ENCODE peak calls at places on chromosome 13, in eight cellular contexts. E is AG04450; B is NCI-H69; G is Peyer's patch; F is A172; A is astrocyte of the spinal cord; R is stimulated activated CD4-positive, alpha-beta T cell treated with anti-CD3 and anti-CD28 coated beads, Interleukin-1b, Interleukin-23, amount 100 ng/mL, for 1 hour; N is HL-60. I is an unnamed sample.

GRCh38 chr13:33145667-33146066 is 129.4 kb downstream of the KL start:
- DNase-seq in G (no peak), B (no peak), R (no peak), E (no peak), F (no peak), A (no peak), N (no peak), I (no peak)

GRCh38 chr13:105196052-105196451 is 1339.4 kb downstream of the EFNB2 start:
- DNase-seq in G (no peak), N (no peak), F (peak), A (peak), B (no peak), E (no peak), R (no peak), I (no peak)

GRCh38 chr13:99558570-99559180 is 57.4 kb downstream of the TM9SF2 start:
- DNase-seq in R (no peak), F (no peak), G (no peak), B (no peak), N (no peak), A (no peak), E (no peak), I (no peak)

GRCh38 chr13:95307507-95307906 is 6.3 kb upstream of the ABCC4 start:
- DNase-seq in G (no peak), R (no peak), A (no peak), F (no peak), N (no peak), B (no peak), E (no peak), I (no peak)

GRCh38 chr13:105231579-105231978 is 1303.9 kb downstream of the EFNB2 start:
- DNase-seq in R (no peak), A (no peak), B (no peak), F (no peak), E (no peak), G (no peak), N (no peak), I (no peak)

GRCh38 chr13:91200486-91200885 is 147.0 kb upstream of the MIR17HG start:
- DNase-seq in E (no peak), B (no peak), R (no peak), G (no peak), F (no peak), N (no peak), A (no peak), I (no peak)

GRCh38 chr13:30718661-30719520 is 16.5 kb upstream of the ALOX5AP start:
- DNase-seq in R (no peak), N (peak), E (peak), A (peak), B (no peak), G (no peak), F (peak), I (no peak)

GRCh38 chr13:33932765-33933406 is 114.9 kb downstream of the RFC3 start:
- DNase-seq in F (no peak), B (peak), N (no peak), E (no peak), A (peak), R (no peak), G (no peak), I (no peak)

GRCh38 chr13:27708325-27708724 is 84.0 kb upstream of the GSX1 start:
- DNase-seq in R (no peak), E (no peak), F (no peak), B (no peak), N (no peak), G (no peak), A (no peak), I (no peak)

GRCh38 chr13:33261426-33262068 is 24.0 kb downstream of the STARD13 start:
- DNase-seq in G (no peak), B (no peak), N (no peak), F (no peak), A (no peak), E (no peak), R (no peak), I (no peak)

GRCh38 chr13:41608779-41609178 is 151.4 kb downstream of the RGCC start:
- DNase-seq in G (no peak), F (no peak), R (no peak), E (no peak), B (peak), N (no peak), A (no peak), I (no peak)

GRCh38 chr13:104832265-104832664 is 1703.2 kb downstream of the EFNB2 start:
- DNase-seq in F (no peak), B (no peak), G (no peak), R (no peak), A (no peak), E (no peak), N (no peak), I (no peak)

GRCh38 chr13:103044054-103044453 is 22.2 kb downstream of the SLC10A2 start:
- DNase-seq in B (no peak), F (no peak), R (no peak), E (no peak), A (no peak), G (no peak), N (no peak), I (no peak)

GRCh38 chr13:40215747-40216146 is 450.7 kb downstream of the FOXO1 start:
- DNase-seq in R (no peak), N (no peak), A (no peak), E (no peak), B (no peak), F (no peak), G (no peak), I (no peak)

GRCh38 chr13:42333613-42334328 is 61.8 kb downstream of the AKAP11 start:
- DNase-seq in A (peak), G (no peak), B (peak), F (peak), E (no peak), R (no peak), N (no peak), I (no peak)

GRCh38 chr13:39023316-39023715 is 14.6 kb downstream of the PROSER1 start:
- DNase-seq in B (no peak), N (no peak), R (no peak), F (no peak), G (no peak), A (no peak), E (no peak), I (no peak)

GRCh38 chr13:68808456-68808855 is 1299.2 kb upstream of the ATXN8OS start:
- DNase-seq in B (no peak), F (peak), N (no peak), E (no peak), R (no peak), G (no peak), A (peak), I (no peak)

GRCh38 chr13:62130016-62130970 is 714.6 kb upstream of the PCDH20 start:
- DNase-seq in N (no peak), R (no peak), B (peak), A (no peak), E (no peak), G (no peak), F (no peak), I (no peak)

GRCh38 chr13:42401376-42401775 is 129.4 kb downstream of the AKAP11 start:
- DNase-seq in F (no peak), A (no peak), B (no peak), N (no peak), R (no peak), G (no peak), E (no peak), I (no peak)

GRCh38 chr13:89925107-89925506 is 1422.4 kb upstream of the MIR17HG start:
- DNase-seq in F (peak), E (no peak), G (no peak), R (no peak), A (peak), B (peak), N (peak), I (no peak)

GRCh38 chr13:101520672-101521071 is 68.2 kb downstream of the ITGBL1 start:
- DNase-seq in R (no peak), E (peak), G (no peak), B (no peak), F (peak), N (no peak), A (peak), I (no peak)

GRCh38 chr13:52782486-52783448 is 43.1 kb upstream of the CNMD start:
- DNase-seq in A (no peak), B (no peak), R (no peak), N (no peak), F (no peak), E (no peak), G (no peak), I (no peak)

GRCh38 chr13:39273953-39274352 is 235.7 kb downstream of the NHLRC3 start:
- DNase-seq in F (peak), A (peak), N (peak), G (no peak), B (peak), E (no peak), R (no peak), I (no peak)

GRCh38 chr13:74372511-74372910 is 238.3 kb upstream of the KLF12 start:
- DNase-seq in A (peak), E (no peak), N (no peak), G (no peak), B (no peak), F (no peak), R (no peak), I (no peak)

GRCh38 chr13:23378009-23378632 is 55.4 kb downstream of the SACS start:
- DNase-seq in N (peak), F (peak), B (no peak), G (peak), R (no peak), E (peak), A (peak), I (no peak)

GRCh38 chr13:55219538-55219937 is 1921.2 kb upstream of the PRR20A start:
- DNase-seq in G (no peak), F (no peak), N (no peak), R (no peak), E (no peak), B (peak), A (no peak), I (no peak)

GRCh38 chr13:44132710-44133109 is 240.9 kb upstream of the SERP2 start:
- DNase-seq in R (no peak), B (no peak), N (no peak), F (peak), G (no peak), A (peak), E (no peak), I (peak)

GRCh38 chr13:112752711-112753541 is 63.1 kb downstream of the ATP11A start:
- DNase-seq in R (no peak), N (no peak), G (no peak), E (no peak), F (peak), B (peak), A (no peak), I (no peak)

GRCh38 chr13:113785051-113786010 is 26.3 kb downstream of the TMEM255B start:
- DNase-seq in B (peak), F (peak), E (peak), N (peak), A (peak), R (no peak), G (no peak), I (peak)

GRCh38 chr13:48962281-48962680 is 13.4 kb upstream of the FNDC3A start:
- DNase-seq in B (no peak), A (no peak), G (no peak), N (no peak), E (no peak), R (no peak), F (no peak), I (no peak)

GRCh38 chr13:79560954-79561353 is 80.0 kb downstream of the NDFIP2 start:
- DNase-seq in B (peak), F (no peak), E (no peak), A (no peak), N (no peak), R (no peak), G (no peak), I (no peak)

GRCh38 chr13:23212621-23213020 is 31.8 kb downstream of the SGCG start:
- DNase-seq in R (no peak), G (no peak), B (no peak), A (peak), F (no peak), E (no peak), N (no peak), I (no peak)

GRCh38 chr13:47917022-47917574 is 84.0 kb downstream of the SUCLA2 start:
- DNase-seq in E (no peak), G (no peak), B (peak), N (no peak), F (no peak), A (no peak), R (no peak), I (no peak)

GRCh38 chr13:26062853-26063444 is 11.1 kb upstream of the SHISA2 start:
- DNase-seq in R (no peak), G (no peak), A (peak), F (peak), N (peak), B (peak), E (no peak), I (no peak)

GRCh38 chr13:98050041-98050466 is 92.8 kb upstream of the FARP1 start:
- DNase-seq in R (no peak), A (peak), N (no peak), F (peak), G (no peak), B (peak), E (no peak), I (no peak)

GRCh38 chr13:44819245-44819644 is 170.0 kb downstream of the NUFIP1 start:
- DNase-seq in R (no peak), F (peak), G (no peak), A (peak), N (no peak), E (peak), B (peak), I (no peak)

GRCh38 chr13:25148005-25148798 is 23.9 kb downstream of the AMER2 start:
- DNase-seq in N (no peak), E (no peak), R (no peak), G (no peak), A (no peak), F (no peak), B (no peak), I (no peak)

GRCh38 chr13:45167611-45168554 is 33.0 kb downstream of the KCTD4 start:
- DNase-seq in N (no peak), R (no peak), F (peak), E (no peak), G (no peak), B (peak), A (no peak), I (no peak)